ENCODE peak calls at places on chromosomes 13 and 19, in six cellular contexts. M is aorta, R is globus pallidus, W is NB4, I is caudate nucleus, N is GM03348. Q is an unnamed sample.

GRCh38 chr13:66859078-66859477 is 371.1 kb downstream of the PCDH9 start:
- DNase-seq in W (peak), N (no peak), M (no peak), I (no peak), R (no peak), Q (no peak)

GRCh38 chr13:76852991-76853390 is 33.2 kb downstream of the KCTD12 start:
- DNase-seq in R (no peak), W (no peak), I (no peak), M (no peak), N (peak), Q (peak)

GRCh38 chr13:59666504-59666903 is 497.2 kb downstream of the DIAPH3 start:
- DNase-seq in M (no peak), W (no peak), N (no peak), I (no peak), R (peak), Q (no peak)

GRCh38 chr19:14682084-14682483 is 7.4 kb upstream of the ADGRE3 start:
- DNase-seq in R (no peak), I (no peak), M (no peak), N (no peak), W (no peak), Q (no peak)

GRCh38 chr19:44847144-44848035 is 1.3 kb downstream of the NECTIN2 start:
- DNase-seq in I (no peak), R (peak), M (peak), W (no peak), N (peak), Q (no peak)

GRCh38 chr19:1173160-1173844 is 766 bp downstream of the SBNO2 start:
- DNase-seq in I (no peak), R (peak), N (no peak), W (peak), M (peak), Q (no peak)

GRCh38 chr13:30466358-30466714 is 600 bp upstream of the HMGB1 start:
- DNase-seq in R (no peak), W (no peak), N (no peak), M (no peak), I (no peak), Q (no peak)

GRCh38 chr13:24128962-24129361 is 31.6 kb upstream of the SPATA13 start:
- DNase-seq in N (no peak), W (no peak), I (no peak), R (no peak), M (no peak), Q (no peak)

GRCh38 chr19:12065100-12065538 is 588 bp downstream of the ZNF844 start:
- DNase-seq in N (peak), R (peak), M (peak), W (peak), I (no peak), Q (no peak)

GRCh38 chr19:33323093-33323820 is 20.9 kb upstream of the CEBPA start:
- DNase-seq in M (no peak), N (no peak), W (no peak), I (no peak), R (no peak), Q (no peak)

GRCh38 chr19:1767464-1767933 is 14.2 kb downstream of the ONECUT3 start:
- DNase-seq in N (peak), I (no peak), R (peak), W (peak), M (no peak), Q (no peak)

GRCh38 chr19:32322541-32322940 is 22.9 kb upstream of the ZNF507 start:
- DNase-seq in W (no peak), R (no peak), N (no peak), M (no peak), I (no peak), Q (no peak)

GRCh38 chr13:114064516-114065140 is 67.8 kb downstream of the RASA3 start:
- DNase-seq in R (peak), M (no peak), I (peak), W (no peak), N (peak), Q (no peak)

GRCh38 chr13:40377783-40378182 is 288.7 kb downstream of the FOXO1 start:
- DNase-seq in W (peak), N (peak), M (no peak), R (no peak), I (no peak), Q (no peak)

Q was measured in HS-5.